ENCODE peak calls at places on chromosomes 13 and 19, in eight cellular contexts. U is progenitor cell of endocrine pancreas, X is MCF 10A, A is gastrocnemius medialis, T is GM23338, M is cardiac fibroblast, W is IMR-90, I is upper lobe of left lung. Z is an unnamed sample.

GRCh38 chr19:53809518-53810186 is 14.5 kb downstream of the NLRP12 start:
- DNase-seq in I (no peak), T (peak), A (no peak), X (no peak), M (no peak), W (no peak), U (no peak), Z (no peak)

GRCh38 chr13:56166864-56167263 is 973.9 kb upstream of the PRR20A start:
- DNase-seq in U (no peak), W (no peak), I (no peak), X (no peak), A (no peak), M (no peak), T (peak), Z (no peak)

GRCh38 chr13:36101157-36101556 is 30.0 kb downstream of the DCLK1 start:
- DNase-seq in I (no peak), T (no peak), M (no peak), X (no peak), A (no peak), U (no peak), W (no peak), Z (no peak)

GRCh38 chr19:55657004-55657747 is 2.3 kb downstream of the U2AF2 start:
- DNase-seq in T (no peak), U (no peak), W (no peak), I (peak), A (no peak), M (no peak), X (peak), Z (peak)

GRCh38 chr19:36182612-36183454 is 30.6 kb upstream of the COX7A1 start:
- DNase-seq in W (peak), X (no peak), U (no peak), A (no peak), M (peak), I (no peak), T (peak), Z (peak)

GRCh38 chr19:8393871-8394250 is 3.7 kb downstream of the RAB11B start:
- DNase-seq in U (no peak), X (no peak), T (no peak), A (no peak), M (no peak), I (no peak), W (no peak), Z (no peak)

GRCh38 chr13:40185393-40185792 is 481.0 kb downstream of the FOXO1 start:
- DNase-seq in M (no peak), A (no peak), I (no peak), W (no peak), X (no peak), T (no peak), U (no peak), Z (no peak)

GRCh38 chr19:53037101-53038097 is 7.1 kb upstream of the ERVV-2 start:
- DNase-seq in U (peak), X (no peak), A (no peak), I (no peak), M (peak), W (peak), T (peak), Z (peak)

GRCh38 chr13:42746846-42747245 is 34.5 kb upstream of the FAM216B start:
- DNase-seq in X (peak), I (no peak), U (no peak), M (no peak), T (no peak), A (no peak), W (peak), Z (peak)

GRCh38 chr13:79874396-79875360 is 393.7 kb downstream of the NDFIP2 start:
- DNase-seq in I (no peak), A (no peak), T (peak), U (no peak), X (peak), M (no peak), W (peak), Z (peak)

GRCh38 chr19:20471441-20471840 is 94.1 kb downstream of the ZNF737 start:
- DNase-seq in A (no peak), M (no peak), U (no peak), W (no peak), T (no peak), X (no peak), I (peak), Z (no peak)

GRCh38 chr19:19336597-19336996 is 16.0 kb downstream of the MAU2 start:
- DNase-seq in I (no peak), A (no peak), U (no peak), W (no peak), X (no peak), T (no peak), M (no peak), Z (no peak)

GRCh38 chr19:12833747-12834417 is 497 bp downstream of the RTBDN start:
- DNase-seq in A (no peak), X (peak), M (peak), T (peak), I (no peak), U (peak), W (no peak), Z (no peak)

GRCh38 chr13:94115054-94115453 is 364.4 kb downstream of the DCT start:
- DNase-seq in I (no peak), M (no peak), X (no peak), T (peak), A (no peak), W (no peak), U (no peak), Z (no peak)

GRCh38 chr13:49532593-49532992 is 36.8 kb downstream of the PHF11 start:
- DNase-seq in I (no peak), A (no peak), M (no peak), U (no peak), T (no peak), X (no peak), W (no peak), Z (no peak)
- TF ChIP-seq CTCF in I (no peak), A (no peak), M (no peak), U (no peak), T (no peak), X (no peak), W (no peak), Z (no peak)

GRCh38 chr19:50332014-50332263 is 2.8 kb upstream of the KCNC3 start:
- DNase-seq in M (no peak), W (no peak), I (no peak), T (no peak), X (no peak), A (peak), U (no peak), Z (no peak)

GRCh38 chr19:50334741-50335421 is 5.7 kb upstream of the KCNC3 start:
- DNase-seq in I (no peak), A (peak), M (no peak), W (no peak), U (no peak), T (no peak), X (no peak), Z (no peak)

GRCh38 chr19:50333737-50334617 is 4.8 kb upstream of the KCNC3 start:
- DNase-seq in A (peak), W (no peak), X (no peak), M (no peak), U (peak), T (peak), I (peak), Z (no peak)

GRCh38 chr19:50332264-50333038 is 3.3 kb upstream of the KCNC3 start:
- DNase-seq in A (peak), M (no peak), T (peak), U (peak), I (no peak), X (no peak), W (no peak), Z (no peak)

GRCh38 chr19:50333235-50333736 is 4.1 kb upstream of the KCNC3 start:
- DNase-seq in M (peak), W (peak), A (peak), T (peak), X (no peak), I (peak), U (peak), Z (peak)
- TF ChIP-seq CTCF in M (no peak), W (no peak), A (no peak), T (no peak), X (no peak), I (no peak), U (peak), Z (no peak)

GRCh38 chr19:16429066-16429758 is 42.6 kb downstream of the EPS15L1 start:
- DNase-seq in M (no peak), X (peak), A (peak), I (peak), U (no peak), W (no peak), T (no peak), Z (no peak)
- TF ChIP-seq CTCF in M (no peak), X (no peak), A (no peak), I (no peak), U (no peak), W (no peak), T (no peak), Z (no peak)

GRCh38 chr19:2064788-2065524 is 13.9 kb upstream of the MKNK2 start:
- DNase-seq in W (no peak), M (no peak), U (no peak), I (peak), X (no peak), T (no peak), A (peak), Z (no peak)
- TF ChIP-seq CTCF in W (no peak), M (no peak), U (no peak), I (peak), X (no peak), T (no peak), A (no peak), Z (no peak)

Z was measured in fibroblast of mammary gland.